ENCODE peak calls at places on chromosomes 11 and 22, in seven cellular contexts. L, N, Y, D, I, T and X are unnamed samples.
A peak's percentile ranks its signal among the peaks of the same experiment; 100 is the strongest.

GRCh38 chr22:32723632-32724031 is 77.9 kb upstream of the TIMP3 start:
- DNase-seq in L (no peak), N (peak; percentile 42), Y (no peak), D (no peak), I (peak; percentile 86), T (peak; percentile 61), X (peak; percentile 17)

GRCh38 chr22:44357296-44357961 is 44.7 kb upstream of the SHISAL1 start:
- DNase-seq in L (peak; percentile 20), N (no peak), Y (no peak), D (no peak), I (no peak), T (no peak), X (no peak)

GRCh38 chr22:19974935-19975706 is 33.5 kb upstream of the TXNRD2 start:
- DNase-seq in L (peak; percentile 58), N (no peak), Y (no peak), D (no peak), I (no peak), T (no peak), X (no peak)

GRCh38 chr11:2760196-2760871 is 60.5 kb upstream of the KCNQ1OT1 start:
- DNase-seq in L (no peak), N (no peak), Y (no peak), D (peak; percentile 5), I (no peak), T (no peak), X (peak; percentile 64)

GRCh38 chr11:127943152-127943551 is 644.2 kb downstream of the ETS1 start:
- DNase-seq in L (no peak), N (no peak), Y (no peak), D (no peak), I (no peak), T (no peak), X (no peak)

GRCh38 chr11:95100856-95101507 is 11.3 kb downstream of the ENDOD1 start:
- DNase-seq in L (no peak), N (no peak), Y (no peak), D (no peak), I (no peak), T (no peak), X (no peak)

GRCh38 chr11:59822989-59823566 is 12.5 kb upstream of the MRPL16 start:
- DNase-seq in L (peak; percentile 12), N (no peak), Y (peak; percentile 75), D (no peak), I (peak; percentile 69), T (no peak), X (no peak)

GRCh38 chr11:130454495-130455262 is 6.2 kb downstream of the ADAMTS15 start:
- DNase-seq in L (no peak), N (no peak), Y (no peak), D (no peak), I (peak; percentile 35), T (no peak), X (no peak)

GRCh38 chr22:36039125-36039524 is 10.5 kb upstream of the RBFOX2 start:
- DNase-seq in L (no peak), N (no peak), Y (no peak), D (no peak), I (no peak), T (no peak), X (no peak)

GRCh38 chr11:120172054-120172881 is 34.4 kb upstream of the TRIM29 start:
- DNase-seq in L (peak; percentile 86), N (peak; percentile 67), Y (peak; percentile 85), D (peak; percentile 71), I (peak; percentile 38), T (peak; percentile 59), X (peak; percentile 68)

GRCh38 chr11:57219021-57219627 is 17.9 kb downstream of the APLNR start:
- DNase-seq in L (peak; percentile 27), N (no peak), Y (no peak), D (no peak), I (no peak), T (no peak), X (no peak)

GRCh38 chr22:36332623-36333331 is 55.0 kb downstream of the MYH9 start:
- DNase-seq in L (no peak), N (peak; percentile 92), Y (peak; percentile 67), D (no peak), I (peak; percentile 70), T (no peak), X (peak; percentile 85)

GRCh38 chr11:14451825-14452224 is 47.8 kb downstream of the COPB1 start:
- DNase-seq in L (no peak), N (no peak), Y (no peak), D (no peak), I (peak; percentile 48), T (no peak), X (no peak)

GRCh38 chr11:65992056-65992455 is 9.9 kb downstream of the EIF1AD start:
- DNase-seq in L (no peak), N (no peak), Y (no peak), D (no peak), I (no peak), T (no peak), X (no peak)

GRCh38 chr11:100273066-100273815 is 413.8 kb upstream of the ARHGAP42 start:
- DNase-seq in L (no peak), N (no peak), Y (no peak), D (no peak), I (no peak), T (no peak), X (no peak)

GRCh38 chr22:32410459-32410858 is 1.6 kb downstream of the RTCB start:
- DNase-seq in L (no peak), N (no peak), Y (no peak), D (no peak), I (no peak), T (no peak), X (no peak)

GRCh38 chr22:36913431-36914382 is at the start of gene CSF2RB:
- DNase-seq in L (no peak), N (no peak), Y (no peak), D (no peak), I (no peak), T (peak; percentile 58), X (no peak)

DNA sequence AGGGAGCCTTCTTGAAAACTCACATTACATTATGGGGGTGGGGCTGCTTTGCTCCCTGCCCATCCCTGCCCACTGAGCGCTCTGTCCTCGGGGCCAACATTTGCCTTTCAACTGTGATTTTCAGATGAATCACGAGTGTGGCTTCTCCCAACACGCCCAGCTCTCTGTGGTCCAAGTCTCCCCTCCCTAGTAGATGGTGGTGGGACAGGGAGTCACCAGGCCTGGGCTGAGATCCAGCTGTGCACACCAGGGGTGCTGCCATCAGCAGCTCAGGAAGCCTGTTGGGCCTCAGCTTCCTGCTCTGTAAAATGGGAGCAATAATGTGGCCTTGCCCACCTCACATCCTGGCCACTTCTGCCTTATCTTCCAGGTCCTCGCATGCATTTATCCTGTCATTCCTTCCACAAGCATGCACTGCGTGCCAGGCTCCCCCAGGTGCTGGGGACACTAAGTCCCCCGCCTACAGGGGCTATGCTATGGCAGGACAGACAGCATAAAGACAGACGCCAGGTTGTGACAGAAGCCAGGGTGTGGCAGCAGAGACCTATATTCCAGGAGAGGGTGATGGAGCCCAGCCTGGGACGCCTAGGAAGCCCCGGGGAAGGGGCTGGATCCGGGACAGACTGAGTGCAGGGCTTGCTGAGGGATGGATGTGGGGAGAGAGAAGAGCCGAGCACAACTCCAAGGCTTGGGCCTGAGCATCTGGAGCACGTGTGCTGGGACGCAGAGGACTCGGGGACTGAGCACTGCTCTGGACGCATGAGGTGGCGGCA is 30.5 kb downstream of the NFAM1 start:
- DNase-seq in L (no peak), N (no peak), Y (no peak), D (no peak), I (no peak), T (no peak), X (no peak)
- TF ChIP-seq CTCF in L (no peak), N (no peak), Y (no peak), D (no peak), I (no peak), T (no peak), X (no peak)

GRCh38 chr22:24355574-24355973 is 71.8 kb upstream of the ADORA2A start:
- DNase-seq in L (no peak), N (no peak), Y (no peak), D (no peak), I (no peak), T (no peak), X (no peak)

DNA sequence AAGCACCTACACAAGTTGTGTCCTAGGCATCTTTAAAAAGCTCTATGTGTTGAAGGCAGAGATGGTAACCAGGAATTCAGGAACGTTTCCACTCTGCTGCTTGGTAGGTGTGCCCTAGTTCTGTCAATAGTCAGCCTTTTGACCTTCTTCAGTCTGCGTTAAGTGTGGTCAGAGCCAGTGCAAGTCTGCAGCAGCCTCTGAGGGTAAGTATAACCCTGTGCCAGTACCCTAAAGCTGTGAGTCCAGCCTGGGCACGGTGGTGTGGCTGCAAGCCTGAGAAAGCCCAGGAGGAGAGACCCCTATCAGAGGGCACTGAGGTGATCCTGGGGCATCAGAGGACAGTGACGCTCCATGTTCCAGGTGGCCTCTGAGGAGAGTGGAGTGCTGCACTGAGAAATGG is 76.8 kb upstream of the ADORA2A start:
- DNase-seq in L (no peak), N (no peak), Y (no peak), D (no peak), I (no peak), T (no peak), X (no peak)
- H3K36me3 ChIP-seq in L (peaks cover 61% of the 10 kb centered on the region), N (peaks cover 14% of the 10 kb centered on the region), Y (peaks cover 49% of the 10 kb centered on the region), D (no peaks in the 10 kb centered on the region), I (peaks cover 67% of the 10 kb centered on the region), T (peaks cover 29% of the 10 kb centered on the region), X (peaks cover 29% of the 10 kb centered on the region)

DNA sequence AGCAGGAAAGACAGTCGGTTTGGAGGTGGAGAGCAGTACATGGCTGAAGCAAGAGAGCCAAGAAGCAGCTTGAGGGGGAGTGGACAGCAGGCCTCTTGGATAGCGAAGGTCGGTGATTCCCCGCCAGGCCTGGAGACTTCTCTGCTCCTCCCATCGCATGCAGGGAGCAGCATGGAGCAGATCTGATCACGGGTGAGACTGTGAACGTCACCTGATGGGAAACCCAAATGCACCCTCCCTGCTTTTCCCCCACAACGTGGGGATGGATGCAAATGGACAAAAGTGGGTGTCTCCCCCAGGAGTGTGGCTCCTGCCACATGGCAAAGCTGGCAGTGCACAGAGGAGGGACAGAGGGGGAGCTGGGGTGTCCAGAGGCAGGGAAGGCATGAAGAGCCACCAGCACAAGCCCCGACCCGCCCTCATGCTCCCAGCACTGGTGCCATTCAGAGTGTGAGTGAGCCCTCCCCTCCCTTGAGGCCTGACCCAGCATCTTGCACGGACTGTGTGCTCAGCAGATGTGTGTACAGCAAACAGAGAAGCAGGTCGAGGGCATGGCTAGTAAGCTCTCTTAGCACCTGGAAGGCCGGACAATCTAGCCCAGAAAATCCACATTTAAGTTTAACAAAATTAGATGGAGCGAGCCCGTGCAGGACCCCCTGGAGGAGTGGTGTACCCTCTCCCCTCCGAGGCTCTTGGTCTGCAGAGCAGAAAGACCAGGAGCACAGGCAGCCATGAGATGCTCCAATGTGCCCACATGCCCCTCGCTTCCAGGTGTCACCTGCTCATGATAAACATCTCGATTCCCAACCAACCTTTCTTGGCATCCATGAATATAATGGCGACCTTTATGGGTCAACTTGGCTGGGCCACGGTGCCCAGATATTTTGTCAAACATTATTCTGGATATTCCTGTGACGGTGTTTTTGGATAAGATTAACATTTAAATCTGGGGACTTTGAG is 661.7 kb downstream of the TBC1D22A start:
- DNase-seq in L (no peak), N (no peak), Y (no peak), D (no peak), I (no peak), T (no peak), X (no peak)
- TF ChIP-seq CTCF in L (no peak), N (no peak), Y (no peak), D (no peak), I (no peak), T (no peak), X (no peak)

DNA sequence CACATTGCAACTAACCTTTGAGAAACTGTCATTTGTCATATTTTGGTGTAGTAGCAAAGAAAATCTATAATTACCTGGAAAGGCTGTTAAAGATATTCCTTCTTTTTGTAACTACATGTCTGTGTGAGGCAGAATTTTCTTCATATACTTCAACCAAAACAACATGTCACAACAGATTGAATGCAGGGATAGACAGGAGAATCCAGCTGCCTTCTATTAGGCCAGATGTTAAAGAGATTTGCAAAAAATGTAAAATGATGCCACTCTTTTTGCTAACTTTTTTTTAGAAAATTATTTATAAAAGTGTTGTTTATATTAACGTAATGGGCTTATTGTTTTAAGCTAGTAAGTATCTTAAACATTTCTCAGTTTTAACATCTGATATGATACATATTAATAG is 12.7 kb downstream of the DGKZ start:
- DNase-seq in L (no peak), N (no peak), Y (no peak), D (no peak), I (no peak), T (no peak), X (no peak)
- H3K36me3 ChIP-seq in L (no peaks in the 10 kb centered on the region), N (no peaks in the 10 kb centered on the region), Y (no peaks in the 10 kb centered on the region), D (no peaks in the 10 kb centered on the region), I (no peaks in the 10 kb centered on the region), T (no peaks in the 10 kb centered on the region), X (no peaks in the 10 kb centered on the region)